ENCODE peak calls at places on chromosome 22, in four cellular contexts. J is HTR-8/SVneo; V is stimulated activated effector memory CD8-positive, alpha-beta T cell treated with anti-CD3 and anti-CD28 coated beads, Interleukin-12 subunit alpha, Interleukin-12 subunit beta, amount 100 ng/mL, for 72 hours; A is choroid plexus epithelial cell. S is an unnamed sample.

GRCh38 chr22:40156001-40156516 is 21.7 kb upstream of the TNRC6B start:
- DNase-seq in J (peak), V (no peak), A (peak), S (no peak)

GRCh38 chr22:27480487-27480886 is 321.1 kb downstream of the MN1 start:
- DNase-seq in V (no peak), J (no peak), A (no peak), S (no peak)

GRCh38 chr22:19853879-19854777 is 546 bp downstream of the GNB1L start:
- DNase-seq in J (no peak), V (peak), A (peak), S (no peak)

GRCh38 chr22:43270314-43270908 is 72.8 kb downstream of the SCUBE1 start:
- DNase-seq in A (peak), V (no peak), J (no peak), S (peak)

GRCh38 chr22:20033045-20033706 is 12.3 kb downstream of the TANGO2 start:
- DNase-seq in A (no peak), V (no peak), J (no peak), S (no peak)

GRCh38 chr22:40567106-40567505 is 69.4 kb downstream of the MRTFA start:
- DNase-seq in J (no peak), A (peak), V (no peak), S (no peak)

GRCh38 chr22:26893034-26893710 is 235.8 kb downstream of the MIAT start:
- DNase-seq in A (no peak), V (peak), J (no peak), S (no peak)

GRCh38 chr22:18032455-18033101 is 8.2 kb upstream of the MICAL3 start:
- DNase-seq in V (no peak), J (peak), A (no peak), S (no peak)

GRCh38 chr22:36755316-36755715 is 20.6 kb downstream of the IFT27 start:
- DNase-seq in V (no peak), J (no peak), A (no peak), S (no peak)

GRCh38 chr22:26585104-26585790 is 4.7 kb downstream of the TPST2 start:
- DNase-seq in V (no peak), A (peak), J (peak), S (no peak)

GRCh38 chr22:38465673-38466490 is 2.0 kb upstream of the KDELR3 start:
- DNase-seq in J (no peak), A (no peak), V (no peak), S (no peak)

GRCh38 chr22:32951081-32951806 is 106.9 kb downstream of the SYN3 start:
- DNase-seq in J (no peak), A (no peak), V (no peak), S (no peak)

GRCh38 chr22:41273128-41273527 is 12.9 kb downstream of the RANGAP1 start:
- DNase-seq in V (no peak), J (no peak), A (no peak), S (no peak)

GRCh38 chr22:28116261-28116673 is 197.2 kb upstream of the PITPNB start:
- DNase-seq in A (peak), J (peak), V (no peak), S (no peak)

GRCh38 chr22:49660321-49660720 is 167.4 kb downstream of the BRD1 start:
- DNase-seq in A (no peak), J (no peak), V (no peak), S (no peak)

GRCh38 chr22:33062402-33062801 is 4.2 kb upstream of the SYN3 start:
- DNase-seq in A (no peak), J (no peak), V (no peak), S (no peak)

GRCh38 chr22:49976439-49977175 is 16.0 kb downstream of the PIM3 start:
- DNase-seq in J (no peak), V (no peak), A (no peak), S (peak)

GRCh38 chr22:20257474-20258299 is 10.4 kb downstream of the RTN4R start:
- DNase-seq in A (no peak), V (no peak), J (no peak), S (no peak)

GRCh38 chr22:46171940-46172339 is 21.6 kb downstream of the PPARA start:
- DNase-seq in J (no peak), A (peak), V (no peak), S (no peak)

GRCh38 chr22:30270841-30271240 is 4.2 kb upstream of the OSM start:
- DNase-seq in A (peak), J (no peak), V (no peak), S (no peak)